ENCODE peak calls at places on chromosome 3, in ten cellular contexts. W is T-helper 1 cell; R is heart left ventricle; V is cerebellum; M is PC-9; I is effector memory CD8-positive, alpha-beta T cell; K is GM23338; X is HTR-8/SVneo; F is choroid plexus epithelial cell; S is cardiac fibroblast. H is an unnamed sample.

GRCh38 chr3:126553284-126553811 is 5.4 kb downstream of the C3orf22 start:
- DNase-seq in I (no peak), M (no peak), X (no peak), F (no peak), W (no peak), V (no peak), S (no peak), K (no peak), R (no peak), H (peak; percentile 14)

GRCh38 chr3:195150194-195151118 is 120.5 kb downstream of the XXYLT1 start:
- DNase-seq in M (no peak), F (peak; percentile 91), I (no peak), W (peak; percentile 49), X (no peak), R (peak; percentile 82), S (peak; percentile 98), V (no peak), K (peak; percentile 85), H (peak; percentile 86)

GRCh38 chr3:172449468-172450149 is 1.4 kb upstream of the GHSR start:
- DNase-seq in V (no peak), I (no peak), K (peak; percentile 90), W (no peak), X (no peak), M (no peak), R (no peak), S (peak; percentile 41), F (peak; percentile 37), H (no peak)

GRCh38 chr3:116367761-116368395 is 77.4 kb downstream of the LSAMP start:
- DNase-seq in R (no peak), X (no peak), V (peak; percentile 36), I (no peak), M (no peak), S (no peak), W (no peak), K (no peak), F (no peak), H (no peak)

GRCh38 chr3:140509534-140509933 is 168.3 kb upstream of the TRIM42 start:
- DNase-seq in S (no peak), K (peak; percentile 48), W (no peak), R (no peak), M (no peak), F (no peak), X (no peak), I (no peak), V (no peak), H (no peak)

GRCh38 chr3:136173939-136174338 is 22.2 kb downstream of the MSL2 start:
- DNase-seq in F (no peak), K (no peak), I (no peak), S (no peak), M (no peak), W (no peak), X (no peak), R (no peak), V (no peak), H (no peak)

GRCh38 chr3:126003447-126004190 is 34.6 kb downstream of the ROPN1B start:
- DNase-seq in V (no peak), S (no peak), K (no peak), F (no peak), R (no peak), I (no peak), W (no peak), M (no peak), X (no peak), H (no peak)

GRCh38 chr3:113736548-113737089 is 9.4 kb downstream of the NAA50 start:
- DNase-seq in X (peak; percentile 33), W (peak; percentile 62), V (peak; percentile 56), K (peak; percentile 75), F (peak; percentile 82), S (peak; percentile 83), R (no peak), M (peak; percentile 38), I (peak; percentile 51), H (no peak)

GRCh38 chr3:143343031-143343430 is 223.5 kb downstream of the CHST2 start:
- DNase-seq in S (no peak), I (no peak), F (no peak), X (no peak), R (no peak), M (no peak), W (no peak), V (no peak), K (no peak), H (no peak)

GRCh38 chr3:149377408-149378111 is at the start of gene TM4SF1:
- DNase-seq in W (no peak), R (peak; percentile 83), M (peak; percentile 97), I (no peak), K (peak; percentile 39), S (peak; percentile 99), F (peak; percentile 88), X (peak; percentile 80), V (no peak), H (peak; percentile 61)

GRCh38 chr3:53588122-53588521 is 93.7 kb downstream of the CACNA1D start:
- DNase-seq in R (no peak), F (no peak), X (no peak), W (no peak), V (no peak), K (no peak), I (no peak), S (no peak), M (no peak), H (no peak)

GRCh38 chr3:129936757-129937156 is 37.8 kb upstream of the TRH start:
- DNase-seq in F (peak; percentile 82), M (no peak), X (no peak), R (peak; percentile 32), K (peak; percentile 28), S (peak; percentile 63), W (peak; percentile 33), V (no peak), I (peak; percentile 11), H (no peak)

GRCh38 chr3:70857926-70858325 is 545.5 kb upstream of the MDFIC2 start:
- DNase-seq in W (no peak), R (no peak), K (no peak), F (peak; percentile 66), X (no peak), I (no peak), S (peak; percentile 64), V (no peak), M (no peak), H (no peak)

GRCh38 chr3:21942328-21942727 is 191.3 kb upstream of the ZNF385D start:
- DNase-seq in M (no peak), I (no peak), X (peak; percentile 34), V (peak; percentile 60), K (no peak), W (no peak), S (peak; percentile 90), F (peak; percentile 74), R (peak; percentile 24), H (no peak)

GRCh38 chr3:58009026-58009748 is 965 bp downstream of the FLNB start:
- DNase-seq in V (peak; percentile 35), F (no peak), W (peak; percentile 44), K (peak; percentile 62), X (no peak), I (peak; percentile 16), S (no peak), R (peak; percentile 28), M (no peak), H (peak; percentile 64)